ENCODE peak calls at places on chromosomes 7 and 10, in ten cellular contexts. One of them, this sample, is unnamed.
A peak's percentile ranks its signal among the peaks of the same experiment; 100 is the strongest.

GRCh38 chr7:36045275-36045674 is 107.8 kb upstream of the EEPD1 start:
- DNase-seq in stomach: no peak
- DNase-seq in body of pancreas: no peak
- DNase-seq in heart right ventricle: no peak
- DNase-seq in SJCRH30: no peak
- DNase-seq in BE2C: no peak
- DNase-seq in tibial artery: no peak
- DNase-seq in psoas muscle: no peak
- DNase-seq in CD8-positive, alpha-beta T cell: no peak
- DNase-seq in ovary: no peak
- DNase-seq in this sample: no peak

GRCh38 chr10:35685402-35685801 is 43.3 kb upstream of the FZD8 start:
- DNase-seq in stomach: no peak
- DNase-seq in body of pancreas: no peak
- DNase-seq in heart right ventricle: no peak
- DNase-seq in SJCRH30: no peak
- DNase-seq in BE2C: no peak
- DNase-seq in tibial artery: no peak
- DNase-seq in psoas muscle: no peak
- DNase-seq in CD8-positive, alpha-beta T cell: no peak
- DNase-seq in ovary: no peak
- DNase-seq in this sample: no peak

GRCh38 chr7:81525901-81526300 is 243.9 kb downstream of the HGF start:
- DNase-seq in stomach: no peak
- DNase-seq in body of pancreas: no peak
- DNase-seq in heart right ventricle: no peak
- DNase-seq in SJCRH30: no peak
- DNase-seq in BE2C: no peak
- DNase-seq in tibial artery: no peak
- DNase-seq in psoas muscle: no peak
- DNase-seq in CD8-positive, alpha-beta T cell: no peak
- DNase-seq in ovary: no peak
- DNase-seq in this sample: no peak

GRCh38 chr7:71206183-71206582 is 74.2 kb downstream of the GALNT17 start:
- DNase-seq in stomach: no peak
- DNase-seq in body of pancreas: no peak
- DNase-seq in heart right ventricle: no peak
- DNase-seq in SJCRH30: no peak
- DNase-seq in BE2C: no peak
- DNase-seq in tibial artery: no peak
- DNase-seq in psoas muscle: no peak
- DNase-seq in CD8-positive, alpha-beta T cell: no peak
- DNase-seq in ovary: no peak
- DNase-seq in this sample: no peak

GRCh38 chr10:67818323-67818722 is 19.7 kb downstream of the DNAJC12 start:
- DNase-seq in stomach: no peak
- DNase-seq in body of pancreas: no peak
- DNase-seq in heart right ventricle: no peak
- DNase-seq in SJCRH30: no peak
- DNase-seq in BE2C: no peak
- DNase-seq in tibial artery: no peak
- DNase-seq in psoas muscle: no peak
- DNase-seq in CD8-positive, alpha-beta T cell: no peak
- DNase-seq in ovary: no peak
- DNase-seq in this sample: no peak

GRCh38 chr7:77561354-77561753 is 24.3 kb downstream of the PTPN12 start:
- DNase-seq in stomach: no peak
- DNase-seq in body of pancreas: no peak
- DNase-seq in heart right ventricle: no peak
- DNase-seq in SJCRH30: no peak
- DNase-seq in BE2C: no peak
- DNase-seq in tibial artery: no peak
- DNase-seq in psoas muscle: no peak
- DNase-seq in CD8-positive, alpha-beta T cell: no peak
- DNase-seq in ovary: no peak
- DNase-seq in this sample: no peak

GRCh38 chr7:26278769-26279168 is 12.9 kb upstream of the SNX10 start:
- DNase-seq in stomach: no peak
- DNase-seq in body of pancreas: no peak
- DNase-seq in heart right ventricle: no peak
- DNase-seq in SJCRH30: no peak
- DNase-seq in BE2C: no peak
- DNase-seq in tibial artery: no peak
- DNase-seq in psoas muscle: no peak
- DNase-seq in CD8-positive, alpha-beta T cell: no peak
- DNase-seq in ovary: no peak
- DNase-seq in this sample: no peak

GRCh38 chr10:1050555-1050954 is 1.6 kb upstream of the IDI1 start:
- DNase-seq in stomach: no peak
- DNase-seq in body of pancreas: no peak
- DNase-seq in heart right ventricle: no peak
- DNase-seq in SJCRH30: no peak
- DNase-seq in BE2C: no peak
- DNase-seq in tibial artery: no peak
- DNase-seq in psoas muscle: no peak
- DNase-seq in CD8-positive, alpha-beta T cell: peak; percentile 39
- DNase-seq in ovary: no peak
- DNase-seq in this sample: peak; percentile 32

GRCh38 chr7:124655990-124656389 is 109.6 kb downstream of the GPR37 start:
- DNase-seq in stomach: no peak
- DNase-seq in body of pancreas: no peak
- DNase-seq in heart right ventricle: no peak
- DNase-seq in SJCRH30: no peak
- DNase-seq in BE2C: no peak
- DNase-seq in tibial artery: no peak
- DNase-seq in psoas muscle: no peak
- DNase-seq in CD8-positive, alpha-beta T cell: no peak
- DNase-seq in ovary: no peak
- DNase-seq in this sample: no peak

GRCh38 chr7:66894463-66895080 is 26.5 kb upstream of the TMEM248 start:
- DNase-seq in stomach: no peak
- DNase-seq in body of pancreas: no peak
- DNase-seq in heart right ventricle: no peak
- DNase-seq in SJCRH30: peak; percentile 29
- DNase-seq in BE2C: no peak
- DNase-seq in tibial artery: no peak
- DNase-seq in psoas muscle: no peak
- DNase-seq in CD8-positive, alpha-beta T cell: no peak
- DNase-seq in ovary: no peak
- DNase-seq in this sample: no peak

GRCh38 chr7:107998660-107999480 is 4.1 kb downstream of the LAMB1 start:
- DNase-seq in stomach: no peak
- DNase-seq in body of pancreas: no peak
- DNase-seq in heart right ventricle: no peak
- DNase-seq in SJCRH30: no peak
- DNase-seq in BE2C: no peak
- DNase-seq in tibial artery: no peak
- DNase-seq in psoas muscle: no peak
- DNase-seq in CD8-positive, alpha-beta T cell: no peak
- DNase-seq in ovary: no peak
- DNase-seq in this sample: no peak

GRCh38 chr7:130986271-130986690 is 252.3 kb upstream of the KLF14 start:
- DNase-seq in stomach: no peak
- DNase-seq in body of pancreas: no peak
- DNase-seq in heart right ventricle: no peak
- DNase-seq in SJCRH30: no peak
- DNase-seq in BE2C: no peak
- DNase-seq in tibial artery: no peak
- DNase-seq in psoas muscle: no peak
- DNase-seq in CD8-positive, alpha-beta T cell: no peak
- DNase-seq in ovary: no peak
- DNase-seq in this sample: no peak

GRCh38 chr7:78924581-78924980 is 528.9 kb downstream of the MAGI2 start:
- DNase-seq in stomach: no peak
- DNase-seq in body of pancreas: no peak
- DNase-seq in heart right ventricle: no peak
- DNase-seq in SJCRH30: peak; percentile 16
- DNase-seq in BE2C: no peak
- DNase-seq in tibial artery: no peak
- DNase-seq in psoas muscle: no peak
- DNase-seq in CD8-positive, alpha-beta T cell: no peak
- DNase-seq in ovary: no peak
- DNase-seq in this sample: no peak

GRCh38 chr7:100396421-100396982 is 23.2 kb downstream of the PILRA start:
- DNase-seq in stomach: no peak
- DNase-seq in body of pancreas: no peak
- DNase-seq in heart right ventricle: no peak
- DNase-seq in SJCRH30: no peak
- DNase-seq in BE2C: no peak
- DNase-seq in tibial artery: no peak
- DNase-seq in psoas muscle: no peak
- DNase-seq in CD8-positive, alpha-beta T cell: peak; percentile 29
- DNase-seq in ovary: no peak
- DNase-seq in this sample: no peak

GRCh38 chr7:17275749-17276671 is 22.4 kb upstream of the AHR start:
- DNase-seq in stomach: no peak
- DNase-seq in body of pancreas: peak; percentile 25
- DNase-seq in heart right ventricle: no peak
- DNase-seq in SJCRH30: no peak
- DNase-seq in BE2C: no peak
- DNase-seq in tibial artery: no peak
- DNase-seq in psoas muscle: no peak
- DNase-seq in CD8-positive, alpha-beta T cell: no peak
- DNase-seq in ovary: no peak
- DNase-seq in this sample: no peak

GRCh38 chr7:47653550-47654351 is 71.8 kb upstream of the TNS3 start:
- DNase-seq in stomach: no peak
- DNase-seq in body of pancreas: peak; percentile 25
- DNase-seq in heart right ventricle: no peak
- DNase-seq in SJCRH30: no peak
- DNase-seq in BE2C: no peak
- DNase-seq in tibial artery: no peak
- DNase-seq in psoas muscle: no peak
- DNase-seq in CD8-positive, alpha-beta T cell: no peak
- DNase-seq in ovary: no peak
- DNase-seq in this sample: no peak

GRCh38 chr10:84258034-84258695 is 13.3 kb downstream of the RGR start:
- DNase-seq in stomach: no peak
- DNase-seq in body of pancreas: no peak
- DNase-seq in heart right ventricle: no peak
- DNase-seq in SJCRH30: no peak
- DNase-seq in BE2C: peak; percentile 17
- DNase-seq in tibial artery: no peak
- DNase-seq in psoas muscle: no peak
- DNase-seq in CD8-positive, alpha-beta T cell: no peak
- DNase-seq in ovary: no peak
- DNase-seq in this sample: no peak

GRCh38 chr10:71711052-71711623 is 8.4 kb downstream of the C10orf105 start:
- DNase-seq in stomach: no peak
- DNase-seq in body of pancreas: no peak
- DNase-seq in heart right ventricle: no peak
- DNase-seq in SJCRH30: peak; percentile 30
- DNase-seq in BE2C: no peak
- DNase-seq in tibial artery: no peak
- DNase-seq in psoas muscle: no peak
- DNase-seq in CD8-positive, alpha-beta T cell: no peak
- DNase-seq in ovary: no peak
- DNase-seq in this sample: no peak

GRCh38 chr10:71712572-71713134 is 6.9 kb downstream of the C10orf105 start:
- DNase-seq in stomach: no peak
- DNase-seq in body of pancreas: no peak
- DNase-seq in heart right ventricle: no peak
- DNase-seq in SJCRH30: no peak
- DNase-seq in BE2C: no peak
- DNase-seq in tibial artery: no peak
- DNase-seq in psoas muscle: no peak
- DNase-seq in CD8-positive, alpha-beta T cell: no peak
- DNase-seq in ovary: no peak
- DNase-seq in this sample: no peak

GRCh38 chr10:71708897-71709882 is 10.4 kb downstream of the C10orf105 start:
- DNase-seq in stomach: no peak
- DNase-seq in body of pancreas: no peak
- DNase-seq in heart right ventricle: no peak
- DNase-seq in SJCRH30: no peak
- DNase-seq in BE2C: no peak
- DNase-seq in tibial artery: no peak
- DNase-seq in psoas muscle: no peak
- DNase-seq in CD8-positive, alpha-beta T cell: no peak
- DNase-seq in ovary: no peak
- DNase-seq in this sample: no peak

GRCh38 chr10:71712170-71712569 is 7.4 kb downstream of the C10orf105 start:
- DNase-seq in stomach: no peak
- DNase-seq in body of pancreas: no peak
- DNase-seq in heart right ventricle: no peak
- DNase-seq in SJCRH30: no peak
- DNase-seq in BE2C: no peak
- DNase-seq in tibial artery: no peak
- DNase-seq in psoas muscle: peak; percentile 32
- DNase-seq in CD8-positive, alpha-beta T cell: no peak
- DNase-seq in ovary: no peak
- DNase-seq in this sample: no peak

GRCh38 chr10:71710519-71710918 is 9.1 kb downstream of the C10orf105 start:
- DNase-seq in stomach: no peak
- DNase-seq in body of pancreas: no peak
- DNase-seq in heart right ventricle: no peak
- DNase-seq in SJCRH30: no peak
- DNase-seq in BE2C: no peak
- DNase-seq in tibial artery: no peak
- DNase-seq in psoas muscle: no peak
- DNase-seq in CD8-positive, alpha-beta T cell: no peak
- DNase-seq in ovary: no peak
- DNase-seq in this sample: no peak
- H3K4me1 ChIP-seq in stomach: peaks cover 40% of the 10 kb centered on the region
- H3K4me1 ChIP-seq in body of pancreas: peaks cover 17% of the 10 kb centered on the region
- H3K4me1 ChIP-seq in heart right ventricle: peaks cover 32% of the 10 kb centered on the region
- H3K4me1 ChIP-seq in SJCRH30: peaks cover 9% of the 10 kb centered on the region
- H3K4me1 ChIP-seq in BE2C: no peaks in the 10 kb centered on the region
- H3K4me1 ChIP-seq in tibial artery: no peaks in the 10 kb centered on the region
- H3K4me1 ChIP-seq in psoas muscle: peaks cover 20% of the 10 kb centered on the region
- H3K4me1 ChIP-seq in CD8-positive, alpha-beta T cell: peaks cover 53% of the 10 kb centered on the region
- H3K4me1 ChIP-seq in ovary: peaks cover 25% of the 10 kb centered on the region
- H3K4me1 ChIP-seq in this sample: peaks cover 47% of the 10 kb centered on the region

GRCh38 chr7:157488966-157489365 is 152.2 kb downstream of the DNAJB6 start:
- DNase-seq in stomach: peak; percentile 11
- DNase-seq in body of pancreas: no peak
- DNase-seq in heart right ventricle: no peak
- DNase-seq in SJCRH30: no peak
- DNase-seq in BE2C: no peak
- DNase-seq in tibial artery: no peak
- DNase-seq in psoas muscle: no peak
- DNase-seq in CD8-positive, alpha-beta T cell: peak; percentile 1
- DNase-seq in ovary: no peak
- DNase-seq in this sample: no peak
- H3K9me3 ChIP-seq in stomach: peaks cover 3% of the 10 kb centered on the region
- H3K9me3 ChIP-seq in body of pancreas: no peaks in the 10 kb centered on the region
- H3K9me3 ChIP-seq in heart right ventricle: no peaks in the 10 kb centered on the region
- H3K9me3 ChIP-seq in SJCRH30: peaks cover 3% of the 10 kb centered on the region
- H3K9me3 ChIP-seq in BE2C: no peaks in the 10 kb centered on the region
- H3K9me3 ChIP-seq in tibial artery: no peaks in the 10 kb centered on the region
- H3K9me3 ChIP-seq in psoas muscle: peaks cover 5% of the 10 kb centered on the region
- H3K9me3 ChIP-seq in CD8-positive, alpha-beta T cell: no peaks in the 10 kb centered on the region
- H3K9me3 ChIP-seq in ovary: no peaks in the 10 kb centered on the region
- H3K9me3 ChIP-seq in this sample: no peaks in the 10 kb centered on the region

GRCh38 chr10:6008497-6009142 is 31.3 kb upstream of the IL15RA start:
- DNase-seq in stomach: no peak
- DNase-seq in body of pancreas: no peak
- DNase-seq in heart right ventricle: no peak
- DNase-seq in SJCRH30: no peak
- DNase-seq in BE2C: no peak
- DNase-seq in tibial artery: no peak
- DNase-seq in psoas muscle: no peak
- DNase-seq in CD8-positive, alpha-beta T cell: no peak
- DNase-seq in ovary: no peak
- DNase-seq in this sample: no peak
- H3K4me3 ChIP-seq in stomach: no peak overlapping the region
- H3K4me3 ChIP-seq in body of pancreas: no peak overlapping the region
- H3K4me3 ChIP-seq in heart right ventricle: peak overlapping the region; percentile 31
- H3K4me3 ChIP-seq in SJCRH30: no peak overlapping the region
- H3K4me3 ChIP-seq in BE2C: no peak overlapping the region
- H3K4me3 ChIP-seq in tibial artery: peak overlapping the region; percentile 37
- H3K4me3 ChIP-seq in psoas muscle: peak overlapping the region; percentile 28
- H3K4me3 ChIP-seq in CD8-positive, alpha-beta T cell: no peak overlapping the region
- H3K4me3 ChIP-seq in ovary: no peak overlapping the region
- H3K4me3 ChIP-seq in this sample: no peak overlapping the region

GRCh38 chr10:44986670-44987069 is 8.1 kb upstream of the DEPP1 start:
- DNase-seq in stomach: no peak
- DNase-seq in body of pancreas: no peak
- DNase-seq in heart right ventricle: no peak
- DNase-seq in SJCRH30: no peak
- DNase-seq in BE2C: no peak
- DNase-seq in tibial artery: no peak
- DNase-seq in psoas muscle: no peak
- DNase-seq in CD8-positive, alpha-beta T cell: no peak
- DNase-seq in ovary: no peak
- DNase-seq in this sample: no peak
- H3K4me1 ChIP-seq in stomach: peaks cover 17% of the 10 kb centered on the region
- H3K4me1 ChIP-seq in body of pancreas: peaks cover 77% of the 10 kb centered on the region
- H3K4me1 ChIP-seq in heart right ventricle: peaks cover 70% of the 10 kb centered on the region
- H3K4me1 ChIP-seq in SJCRH30: peaks cover 3% of the 10 kb centered on the region
- H3K4me1 ChIP-seq in BE2C: no peaks in the 10 kb centered on the region
- H3K4me1 ChIP-seq in tibial artery: no peaks in the 10 kb centered on the region
- H3K4me1 ChIP-seq in psoas muscle: peaks cover 20% of the 10 kb centered on the region
- H3K4me1 ChIP-seq in CD8-positive, alpha-beta T cell: no peaks in the 10 kb centered on the region
- H3K4me1 ChIP-seq in ovary: peaks cover 37% of the 10 kb centered on the region
- H3K4me1 ChIP-seq in this sample: no peaks in the 10 kb centered on the region